ENCODE peak calls at places on chromosome 13, in five cellular contexts. U is SK-N-SH, L is astrocyte, C is HCT116, D is mammary epithelial cell. A is an unnamed sample.

GRCh38 chr13:99892189-99892588 is 79.4 kb downstream of the ZIC5 start:
- DNase-seq in U (no peak), L (no peak), C (no peak), D (no peak), A (peak; percentile 82)

GRCh38 chr13:40940841-40941240 is 78.3 kb downstream of the ELF1 start:
- DNase-seq in U (no peak), L (no peak), C (no peak), D (no peak), A (no peak)

GRCh38 chr13:112455476-112456059 is 79.4 kb downstream of the SPACA7 start:
- DNase-seq in U (no peak), L (no peak), C (no peak), D (no peak), A (no peak)

GRCh38 chr13:65746522-65746921 is 1483.6 kb downstream of the PCDH9 start:
- DNase-seq in U (no peak), L (no peak), C (no peak), D (no peak), A (no peak)

GRCh38 chr13:77386046-77386445 is 59.2 kb upstream of the MYCBP2 start:
- DNase-seq in U (no peak), L (peak; percentile 15), C (no peak), D (no peak), A (no peak)

GRCh38 chr13:94707400-94708021 is 4.8 kb downstream of the SOX21 start:
- DNase-seq in U (peak; percentile 68), L (no peak), C (no peak), D (no peak), A (peak; percentile 88)

GRCh38 chr13:36130542-36131214 is 504 bp downstream of the DCLK1 start:
- DNase-seq in U (peak; percentile 80), L (no peak), C (no peak), D (no peak), A (peak; percentile 76)

GRCh38 chr13:45409993-45410392 is 8.2 kb downstream of the SLC25A30 start:
- DNase-seq in U (no peak), L (no peak), C (no peak), D (no peak), A (no peak)

GRCh38 chr13:111429064-111429558 is 108.7 kb downstream of the TEX29 start:
- DNase-seq in U (peak; percentile 54), L (no peak), C (peak; percentile 58), D (peak; percentile 4), A (peak; percentile 69)

GRCh38 chr13:27334774-27335490 is 64.3 kb downstream of the RASL11A start:
- DNase-seq in U (no peak), L (peak; percentile 46), C (no peak), D (no peak), A (no peak)

GRCh38 chr13:113864303-113864890 is 521 bp upstream of the GAS6 start:
- DNase-seq in U (peak; percentile 61), L (no peak), C (no peak), D (peak; percentile 68), A (no peak)

GRCh38 chr13:93767917-93768422 is 541.4 kb downstream of the GPC6 start:
- DNase-seq in U (no peak), L (no peak), C (no peak), D (no peak), A (no peak)

GRCh38 chr13:44197791-44198770 is 175.5 kb upstream of the SERP2 start:
- DNase-seq in U (no peak), L (peak; percentile 48), C (no peak), D (peak; percentile 49), A (no peak)

GRCh38 chr13:23570099-23570926 is at the start of gene TNFRSF19:
- DNase-seq in U (peak; percentile 80), L (peak; percentile 91), C (no peak), D (peak; percentile 38), A (peak; percentile 75)

GRCh38 chr13:99577934-99578917 is 77.0 kb downstream of the TM9SF2 start:
- DNase-seq in U (no peak), L (no peak), C (no peak), D (no peak), A (no peak)

GRCh38 chr13:100588350-100589177 is at the start of gene GGACT:
- DNase-seq in U (peak; percentile 95), L (peak; percentile 24), C (peak; percentile 54), D (peak; percentile 26), A (peak; percentile 74)

GRCh38 chr13:41751277-41751676 is 209.6 kb downstream of the VWA8 start:
- DNase-seq in U (no peak), L (peak; percentile 63), C (no peak), D (no peak), A (no peak)

GRCh38 chr13:33263976-33264619 is 21.5 kb downstream of the STARD13 start:
- DNase-seq in U (no peak), L (no peak), C (no peak), D (no peak), A (no peak)

GRCh38 chr13:34357435-34358232 is 539.7 kb downstream of the RFC3 start:
- DNase-seq in U (no peak), L (peak; percentile 84), C (no peak), D (peak; percentile 79), A (peak; percentile 3)

GRCh38 chr13:28094311-28094710 is 6.1 kb downstream of the FLT3 start:
- DNase-seq in U (no peak), L (no peak), C (no peak), D (no peak), A (no peak)

GRCh38 chr13:91805605-91806004 is 407.2 kb downstream of the GPC5 start:
- DNase-seq in U (no peak), L (no peak), C (no peak), D (no peak), A (no peak)

GRCh38 chr13:100454876-100455275 is 133.7 kb downstream of the GGACT start:
- DNase-seq in U (no peak), L (peak; percentile 68), C (peak; percentile 79), D (peak; percentile 63), A (no peak)

GRCh38 chr13:41622545-41623429 is 165.4 kb downstream of the RGCC start:
- DNase-seq in U (no peak), L (peak; percentile 43), C (no peak), D (no peak), A (no peak)

GRCh38 chr13:22092791-22093545 is 422.1 kb downstream of the FGF9 start:
- DNase-seq in U (no peak), L (no peak), C (no peak), D (no peak), A (no peak)

GRCh38 chr13:46530084-46530935 is 22.7 kb upstream of the LRCH1 start:
- DNase-seq in U (no peak), L (peak; percentile 59), C (no peak), D (peak; percentile 20), A (no peak)

GRCh38 chr13:75907044-75907443 is 270.9 kb downstream of the LMO7 start:
- DNase-seq in U (no peak), L (no peak), C (no peak), D (no peak), A (no peak)

GRCh38 chr13:75906315-75906714 is 270.2 kb downstream of the LMO7 start:
- DNase-seq in U (no peak), L (no peak), C (no peak), D (no peak), A (no peak)

GRCh38 chr13:75901509-75901908 is 265.4 kb downstream of the LMO7 start:
- DNase-seq in U (no peak), L (no peak), C (no peak), D (no peak), A (no peak)

GRCh38 chr13:75902166-75903104 is 266.3 kb downstream of the LMO7 start:
- DNase-seq in U (no peak), L (no peak), C (no peak), D (no peak), A (no peak)

DNA sequence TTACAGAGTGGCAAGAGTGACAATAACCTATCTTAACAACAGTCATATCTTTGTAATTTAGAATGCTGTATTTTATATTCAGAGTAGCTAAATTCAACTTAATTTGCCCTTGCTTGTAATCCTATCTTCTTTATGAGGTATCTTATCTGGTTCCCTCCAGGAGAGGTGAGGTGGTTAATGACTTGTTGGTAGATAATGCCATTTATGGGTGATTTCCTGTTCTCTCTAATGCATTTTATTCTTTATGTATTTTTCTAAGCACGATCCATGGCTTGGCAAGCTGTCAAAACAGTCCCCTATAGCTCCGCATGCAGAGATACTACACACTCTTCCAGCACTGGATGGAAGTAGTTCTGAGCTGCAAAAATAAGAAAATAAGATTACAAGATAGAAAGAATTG is 267.9 kb downstream of the LMO7 start:
- DNase-seq in U (no peak), L (no peak), C (no peak), D (no peak), A (no peak)
- H2AFZ ChIP-seq in U (no peak overlapping the region), L (no peak overlapping the region), C (no peak overlapping the region), D (no peak overlapping the region), A (no peak overlapping the region)

GRCh38 chr13:83216521-83217245 is 665.6 kb downstream of the SLITRK1 start:
- DNase-seq in U (no peak), L (no peak), C (no peak), D (no peak), A (no peak)

GRCh38 chr13:83215627-83216026 is 666.6 kb downstream of the SLITRK1 start:
- DNase-seq in U (no peak), L (peak; percentile 65), C (no peak), D (peak; percentile 39), A (no peak)

GRCh38 chr13:83211301-83211700 is 671.0 kb downstream of the SLITRK1 start:
- DNase-seq in U (no peak), L (peak; percentile 70), C (no peak), D (no peak), A (no peak)

GRCh38 chr13:83219832-83220231 is 662.4 kb downstream of the SLITRK1 start:
- DNase-seq in U (no peak), L (no peak), C (no peak), D (no peak), A (no peak)

DNA sequence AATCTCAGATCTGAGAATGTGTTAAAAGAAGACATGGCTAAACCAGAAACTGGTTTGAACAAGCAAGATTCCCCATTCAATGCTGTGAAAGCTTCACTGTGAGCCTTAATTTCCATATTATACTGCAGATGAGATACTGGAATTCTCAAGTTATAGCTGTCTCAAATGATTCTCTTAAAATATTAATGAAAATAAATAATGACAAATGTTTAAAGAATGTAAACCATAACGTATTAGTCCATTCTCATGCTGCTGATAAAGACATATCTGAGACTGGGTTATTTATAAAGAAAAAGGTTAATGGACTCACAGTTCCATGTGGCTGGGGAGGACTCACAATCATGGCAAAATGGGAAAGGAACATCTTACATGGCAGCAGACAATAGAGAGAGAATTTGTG is 667.8 kb downstream of the SLITRK1 start:
- DNase-seq in U (no peak), L (no peak), C (no peak), D (no peak), A (no peak)
- H3K4me1 ChIP-seq in U (no peaks in the 10 kb centered on the region), L (peaks cover 16% of the 10 kb centered on the region), C (no peaks in the 10 kb centered on the region), D (peaks cover 10% of the 10 kb centered on the region), A (no peaks in the 10 kb centered on the region)

GRCh38 chr13:109123971-109124370 is 494.6 kb downstream of the MYO16 start:
- DNase-seq in U (no peak), L (no peak), C (no peak), D (no peak), A (peak; percentile 28)
- TF ChIP-seq CTCF in U (no peak), L (no peak), C (no peak), D (no peak), A (peak; percentile 19)

DNA sequence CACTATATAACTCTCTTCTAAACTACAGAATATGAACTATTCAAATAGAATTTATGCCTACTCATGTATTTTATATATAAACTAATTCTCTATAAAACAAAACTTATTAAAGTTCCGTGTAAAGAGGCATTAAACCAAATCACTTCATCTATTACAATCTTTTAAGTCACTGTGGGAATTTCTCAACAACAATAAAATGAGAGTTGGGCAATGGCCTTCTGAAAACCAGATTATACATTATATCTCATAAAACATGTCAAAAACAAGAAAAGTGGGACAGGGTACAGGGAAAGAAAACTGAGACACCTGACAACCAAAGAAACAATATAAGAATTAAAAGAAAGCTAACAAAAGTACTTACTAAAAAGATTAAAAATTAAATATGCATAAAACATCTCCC is 145.2 kb downstream of the DIAPH3 start:
- DNase-seq in U (no peak), L (no peak), C (no peak), D (no peak), A (no peak)
- H2AFZ ChIP-seq in U (no peak overlapping the region), L (no peak overlapping the region), C (no peak overlapping the region), D (no peak overlapping the region), A (no peak overlapping the region)

GRCh38 chr13:110236431-110236830 is 70.5 kb downstream of the COL4A1 start:
- DNase-seq in U (no peak), L (no peak), C (no peak), D (no peak), A (no peak)
- H3K4me1 ChIP-seq in U (peaks cover 41% of the 10 kb centered on the region), L (peaks cover 15% of the 10 kb centered on the region), C (no peaks in the 10 kb centered on the region), D (peaks cover 2% of the 10 kb centered on the region), A (peaks cover 9% of the 10 kb centered on the region)

A was measured in neural progenitor cell.